ENCODE peak calls at places on chromosomes 6 and 20, in six cellular contexts. B, O, H, S, K and E are unnamed samples.
A peak's percentile ranks its signal among the peaks of the same experiment; 100 is the strongest.

GRCh38 chr6:38244873-38245272 is 394.9 kb downstream of the BTBD9 start:
- DNase-seq in S (no peak), H (no peak), B (no peak), O (no peak), K (no peak), E (no peak)

GRCh38 chr6:112269165-112269564 is 14.8 kb upstream of the LAMA4 start:
- DNase-seq in H (no peak), B (no peak), S (no peak), K (peak; percentile 64), O (no peak), E (no peak)

GRCh38 chr20:62500237-62500864 is 24.6 kb upstream of the GATA5 start:
- DNase-seq in B (peak; percentile 80), K (peak; percentile 36), S (peak; percentile 90), H (peak; percentile 83), O (peak; percentile 40), E (peak; percentile 60)

GRCh38 chr6:1904898-1905297 is 295.2 kb downstream of the FOXC1 start:
- DNase-seq in K (no peak), H (no peak), O (no peak), B (no peak), S (no peak), E (no peak)

GRCh38 chr6:84547341-84547794 is 217.0 kb downstream of the TBX18 start:
- DNase-seq in H (peak; percentile 54), O (peak; percentile 4), B (no peak), K (no peak), S (no peak), E (no peak)

GRCh38 chr6:96499781-96500180 is 21.8 kb upstream of the UFL1 start:
- DNase-seq in O (no peak), S (no peak), H (no peak), B (peak; percentile 42), K (no peak), E (no peak)

GRCh38 chr6:90654166-90654565 is 67.3 kb upstream of the MAP3K7 start:
- DNase-seq in S (no peak), B (no peak), O (no peak), K (no peak), H (no peak), E (no peak)

GRCh38 chr20:14888172-14888571 is 550.8 kb upstream of the FLRT3 start:
- DNase-seq in K (no peak), H (no peak), B (no peak), S (no peak), O (no peak), E (peak; percentile 80)

GRCh38 chr6:24489881-24490280 is 503 bp upstream of the GPLD1 start:
- DNase-seq in H (no peak), B (no peak), O (no peak), S (no peak), K (peak; percentile 23), E (no peak)